ENCODE peak calls at places on chromosomes 5 and 9, in four cellular contexts. Q is GM12878, M is SK-N-SH, G is ovary. E is an unnamed sample.

GRCh38 chr9:88537743-88538055 is 2.7 kb downstream of the NXNL2 start:
- DNase-seq in G (peak), Q (no peak), M (peak), E (peak)

GRCh38 chr9:8784813-8785212 is 985.2 kb upstream of the DMAC1 start:
- DNase-seq in Q (no peak), M (no peak), G (no peak), E (no peak)

GRCh38 chr9:72872718-72873117 is 80.1 kb downstream of the ALDH1A1 start:
- DNase-seq in M (no peak), G (no peak), Q (no peak), E (peak)

GRCh38 chr9:86282979-86283535 is 719 bp upstream of the ISCA1 start:
- DNase-seq in Q (no peak), G (no peak), M (no peak), E (no peak)

GRCh38 chr9:81955625-81956024 is 12.3 kb downstream of the SPATA31D3 start:
- DNase-seq in G (no peak), M (no peak), Q (no peak), E (no peak)

GRCh38 chr9:5949103-5949699 is 58.5 kb downstream of the MLANA start:
- DNase-seq in M (no peak), Q (peak), G (no peak), E (no peak)

GRCh38 chr9:18346761-18347160 is 127.2 kb upstream of the ADAMTSL1 start:
- DNase-seq in M (no peak), G (no peak), Q (no peak), E (no peak)

GRCh38 chr5:80190960-80191359 is 64.9 kb downstream of the SERINC5 start:
- DNase-seq in G (no peak), Q (peak), M (no peak), E (no peak)

GRCh38 chr5:154193636-154194035 is 3.1 kb downstream of the GALNT10 start:
- DNase-seq in G (no peak), Q (no peak), M (no peak), E (no peak)

GRCh38 chr5:154196955-154197652 is 6.6 kb downstream of the GALNT10 start:
- DNase-seq in Q (no peak), G (no peak), M (peak), E (no peak)

GRCh38 chr5:154191467-154192261 is 1.1 kb downstream of the GALNT10 start:
- DNase-seq in G (no peak), Q (no peak), M (no peak), E (no peak)

GRCh38 chr5:154193176-154193575 is 2.6 kb downstream of the GALNT10 start:
- DNase-seq in G (no peak), Q (no peak), M (no peak), E (no peak)

DNA sequence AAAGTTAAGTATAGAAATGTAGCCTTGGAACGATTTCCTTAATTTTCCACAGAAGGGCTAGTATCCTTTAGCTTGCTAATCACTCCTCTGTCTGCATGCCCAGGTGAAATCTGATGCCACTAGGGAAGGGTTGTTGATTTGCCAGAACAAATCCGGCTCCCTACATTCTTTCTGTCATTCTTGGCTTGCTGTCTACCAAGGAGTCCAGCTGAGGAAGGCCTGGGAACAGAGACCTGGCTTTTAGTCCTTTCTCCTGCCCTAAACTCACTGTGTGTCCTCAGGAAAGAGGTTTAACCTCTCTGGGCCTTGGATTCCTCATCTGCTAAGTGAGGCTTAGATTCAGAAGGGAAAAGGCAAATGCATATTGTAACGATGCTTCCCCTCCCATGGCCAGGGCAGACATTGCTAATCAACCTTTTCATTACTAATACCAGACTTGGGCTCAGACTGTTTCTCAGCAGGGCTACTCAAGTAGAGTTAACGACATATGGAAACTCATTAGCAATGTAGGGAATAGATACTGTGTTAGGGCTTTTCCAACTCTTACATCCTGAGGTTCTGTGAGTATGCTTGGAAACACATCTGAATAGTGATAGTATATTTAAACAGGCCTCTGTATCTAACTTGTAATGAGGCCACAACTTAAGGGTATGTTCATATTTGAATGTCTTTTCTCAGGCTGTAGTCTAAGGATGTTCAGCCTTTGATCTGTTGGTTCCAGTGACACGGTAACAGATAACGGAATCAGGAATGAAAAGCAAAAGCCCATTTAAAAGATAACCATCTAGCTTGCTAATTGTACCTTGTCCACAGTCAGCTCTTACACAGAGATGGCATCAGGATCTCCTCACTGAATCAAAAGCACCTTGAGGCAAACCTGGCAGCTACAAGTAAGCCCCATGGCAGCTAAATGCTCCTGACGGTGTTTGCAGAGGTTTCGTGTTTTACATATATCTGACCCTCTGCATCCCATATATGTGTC is 4.1 kb downstream of the GALNT10 start:
- DNase-seq in G (no peak), Q (no peak), M (no peak), E (no peak)
- TF ChIP-seq EP300 in G (no peak), Q (no peak), M (no peak), E (no peak)

DNA sequence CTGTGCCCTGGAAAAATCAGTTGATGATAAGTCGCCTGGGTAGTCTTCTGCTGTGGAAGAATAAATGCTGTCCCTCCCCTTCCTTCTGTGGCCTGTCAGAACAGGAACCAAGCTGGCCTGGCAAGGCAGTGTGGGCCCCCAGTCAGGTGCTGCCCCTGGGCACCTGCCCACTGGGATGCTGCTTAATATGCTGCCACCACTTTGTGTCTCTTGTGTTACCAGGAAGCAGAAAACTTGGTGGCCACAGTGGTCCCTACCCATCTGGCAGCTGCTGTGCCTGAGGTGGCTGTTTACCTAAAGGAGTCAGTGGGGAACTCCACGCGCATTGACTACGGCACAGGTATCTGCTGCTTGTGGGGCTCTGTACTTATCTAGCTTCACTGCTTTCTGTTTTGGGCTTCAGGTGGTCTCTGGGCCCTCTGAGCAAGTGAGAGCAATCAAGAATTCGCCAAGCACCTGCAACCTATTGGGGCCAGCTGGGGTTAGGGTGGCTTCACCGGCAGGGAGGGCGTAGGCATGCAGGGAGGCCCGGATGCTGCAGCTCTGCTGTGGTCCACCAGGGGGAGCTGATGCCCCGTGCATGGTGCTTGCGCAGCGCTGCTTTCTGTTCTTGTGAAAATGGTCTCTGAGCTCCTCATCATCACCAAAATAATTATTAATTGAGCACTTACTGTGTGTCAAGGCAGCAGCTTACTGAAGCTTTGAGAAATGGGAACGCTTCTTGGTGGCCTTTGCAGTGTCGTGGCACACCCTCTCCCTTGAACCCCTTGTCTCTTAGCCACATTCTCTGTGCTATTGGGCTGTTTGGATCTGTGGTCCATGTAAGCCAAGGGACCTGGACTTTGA is 20.3 kb downstream of the PTPA start:
- DNase-seq in M (peak), G (peak), Q (no peak), E (peak)
- TF ChIP-seq EP300 in M (no peak), G (no peak), Q (no peak), E (no peak)

DNA sequence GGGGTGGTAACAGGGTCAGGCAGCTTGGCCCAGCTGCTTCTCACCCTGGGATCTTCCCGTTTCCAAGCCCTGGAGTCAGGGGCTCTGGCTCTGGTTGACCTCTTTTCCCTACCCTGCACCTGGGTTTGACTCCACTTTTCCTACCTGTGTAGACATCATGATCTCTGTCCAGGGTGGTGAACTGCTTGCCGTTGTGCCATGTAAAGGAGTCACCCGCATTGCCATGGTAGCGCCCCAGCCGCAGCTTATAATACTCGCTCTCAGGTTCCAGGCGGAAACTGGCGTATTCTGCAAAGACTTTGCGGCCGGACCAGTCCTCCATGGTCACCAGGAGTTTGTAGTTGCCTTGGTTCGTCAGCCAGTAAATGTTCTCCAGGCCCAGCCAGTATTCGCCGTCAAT is 30.9 kb downstream of the ANGPTL2 start:
- DNase-seq in Q (no peak), M (no peak), G (no peak), E (no peak)
- TF ChIP-seq EP300 in Q (no peak), M (no peak), G (no peak), E (no peak)

DNA sequence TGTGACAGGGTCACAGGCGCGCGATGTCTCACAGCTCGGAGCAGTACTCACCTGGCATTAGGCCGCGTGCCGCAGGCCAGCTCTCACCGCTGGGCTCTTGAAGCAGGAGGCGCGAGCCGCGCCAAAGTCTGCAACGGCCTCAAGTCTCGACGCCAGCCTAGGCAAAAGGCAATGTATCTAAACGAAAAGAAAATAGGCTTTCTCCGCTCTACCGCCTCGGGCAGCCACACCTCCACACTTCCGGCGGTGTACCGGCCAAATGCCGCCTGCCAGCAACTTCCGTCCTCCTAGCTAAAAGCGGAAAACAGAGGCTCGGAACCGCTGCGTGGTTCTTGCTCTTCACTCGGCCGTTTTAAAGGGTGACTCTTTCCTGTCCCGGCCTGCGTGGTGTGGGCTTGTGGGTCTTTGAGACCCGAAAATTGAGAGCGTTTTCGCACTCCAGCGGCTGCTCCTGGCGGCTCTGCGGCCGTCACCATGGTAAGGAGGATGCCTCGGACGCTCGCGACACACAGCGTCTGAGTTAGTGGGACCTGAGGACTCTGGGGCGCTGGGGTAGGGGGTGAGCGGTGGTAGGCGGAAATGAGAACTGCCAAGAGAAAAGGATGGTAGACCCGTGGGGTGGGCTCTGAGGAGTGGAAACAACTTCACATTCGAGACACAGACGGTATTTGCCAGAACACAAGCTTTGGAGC is at the start of the genes GFM2 and NSA2:
- DNase-seq in Q (peak), M (peak), G (peak), E (peak)
- TF ChIP-seq EP300 in Q (no peak), M (no peak), G (no peak), E (no peak)